ENCODE peak calls at places on chromosomes 3 and 15, in eight cellular contexts. Z is dorsolateral prefrontal cortex, I is HFF-Myc, U is Peyer's patch, K is A549, L is neuronal stem cell, E is HAP-1, N is GM06990. P is an unnamed sample.

GRCh38 chr15:76335851-76336253 is 721 bp upstream of the ISL2 start:
- DNase-seq in N (peak), E (peak), K (peak), L (no peak), U (no peak), Z (no peak), I (no peak), P (no peak)

GRCh38 chr3:58032186-58032585 is 24.0 kb downstream of the FLNB start:
- DNase-seq in U (no peak), I (no peak), N (no peak), Z (no peak), L (no peak), E (no peak), K (no peak), P (no peak)

GRCh38 chr3:171116365-171116764 is 89.8 kb upstream of the SLC2A2 start:
- DNase-seq in N (no peak), Z (no peak), K (no peak), L (no peak), E (no peak), I (peak), U (no peak), P (no peak)

GRCh38 chr3:195195321-195196209 is 75.4 kb downstream of the XXYLT1 start:
- DNase-seq in K (no peak), Z (peak), U (no peak), L (peak), I (no peak), N (no peak), E (peak), P (no peak)

GRCh38 chr3:78941587-78941986 is 826.2 kb downstream of the ROBO1 start:
- DNase-seq in E (no peak), U (no peak), L (no peak), N (no peak), K (peak), Z (no peak), I (peak), P (peak)

GRCh38 chr15:87681054-87681453 is 575.5 kb downstream of the NTRK3 start:
- DNase-seq in L (no peak), Z (no peak), K (no peak), I (no peak), N (no peak), U (no peak), E (no peak), P (no peak)

GRCh38 chr15:89143503-89144162 is 55.4 kb downstream of the ABHD2 start:
- DNase-seq in L (no peak), U (no peak), I (peak), N (peak), E (no peak), K (no peak), Z (no peak), P (no peak)

GRCh38 chr15:70722266-70723123 is 40.9 kb downstream of the UACA start:
- DNase-seq in Z (no peak), U (no peak), K (peak), I (no peak), N (no peak), E (no peak), L (no peak), P (no peak)

GRCh38 chr3:193087336-193087735 is 153.7 kb upstream of the PLAAT1 start:
- DNase-seq in Z (no peak), U (no peak), N (no peak), E (no peak), K (no peak), I (no peak), L (no peak), P (no peak)

GRCh38 chr3:52345521-52346110 is 29.5 kb downstream of the DNAH1 start:
- DNase-seq in N (no peak), E (no peak), I (no peak), L (no peak), U (no peak), Z (no peak), K (no peak), P (no peak)

GRCh38 chr15:41727143-41727542 is 47.1 kb upstream of the MAPKBP1 start:
- DNase-seq in L (no peak), N (no peak), I (no peak), U (no peak), E (no peak), K (no peak), Z (no peak), P (peak)

GRCh38 chr3:179811321-179812095 is 158.7 kb downstream of the USP13 start:
- DNase-seq in Z (peak), U (no peak), L (peak), E (peak), I (peak), K (peak), N (peak), P (peak)

GRCh38 chr15:24861014-24861690 is 93.6 kb upstream of the SNRPN start:
- DNase-seq in I (no peak), Z (no peak), E (no peak), N (no peak), K (no peak), U (no peak), L (no peak), P (no peak)

GRCh38 chr3:143849854-143850549 is 1.7 kb upstream of the SLC9A9 start:
- DNase-seq in N (peak), L (no peak), K (no peak), E (no peak), U (no peak), I (peak), Z (no peak), P (peak)

GRCh38 chr15:57557267-57557666 is 34.4 kb upstream of the MYZAP start:
- DNase-seq in N (no peak), E (no peak), L (no peak), K (no peak), I (no peak), Z (no peak), U (no peak), P (no peak)

GRCh38 chr3:15815696-15816095 is 17.9 kb upstream of the ANKRD28 start:
- DNase-seq in I (peak), Z (no peak), L (no peak), K (peak), E (no peak), N (no peak), U (no peak), P (peak)

GRCh38 chr15:58212909-58213526 is 74.8 kb downstream of the AQP9 start:
- DNase-seq in Z (no peak), N (no peak), E (peak), I (no peak), U (no peak), L (no peak), K (peak), P (no peak)

GRCh38 chr3:159583662-159584061 is 405.0 kb upstream of the IL12A start:
- DNase-seq in U (no peak), Z (no peak), L (no peak), N (no peak), E (no peak), I (no peak), K (no peak), P (peak)

GRCh38 chr3:112004187-112004586 is 5.5 kb downstream of the TAGLN3 start:
- DNase-seq in L (no peak), I (no peak), E (no peak), K (no peak), Z (no peak), U (no peak), N (no peak), P (no peak)

GRCh38 chr15:74032046-74032445 is 37.5 kb downstream of the PML start:
- DNase-seq in U (no peak), K (no peak), E (no peak), L (no peak), I (no peak), Z (no peak), N (no peak), P (no peak)

GRCh38 chr3:121989943-121990342 is 32.1 kb downstream of the ILDR1 start:
- DNase-seq in K (no peak), N (no peak), Z (no peak), L (no peak), E (no peak), I (no peak), U (no peak), P (no peak)

GRCh38 chr3:165883866-165884478 is 46.7 kb upstream of the BCHE start:
- DNase-seq in I (no peak), Z (no peak), N (no peak), K (peak), U (no peak), E (no peak), L (no peak), P (no peak)
- H3K4me3 ChIP-seq in I (no peak), Z (no peak), N (no peak), K (peak), U (no peak), E (peak), L (no peak), P (no peak)

DNA sequence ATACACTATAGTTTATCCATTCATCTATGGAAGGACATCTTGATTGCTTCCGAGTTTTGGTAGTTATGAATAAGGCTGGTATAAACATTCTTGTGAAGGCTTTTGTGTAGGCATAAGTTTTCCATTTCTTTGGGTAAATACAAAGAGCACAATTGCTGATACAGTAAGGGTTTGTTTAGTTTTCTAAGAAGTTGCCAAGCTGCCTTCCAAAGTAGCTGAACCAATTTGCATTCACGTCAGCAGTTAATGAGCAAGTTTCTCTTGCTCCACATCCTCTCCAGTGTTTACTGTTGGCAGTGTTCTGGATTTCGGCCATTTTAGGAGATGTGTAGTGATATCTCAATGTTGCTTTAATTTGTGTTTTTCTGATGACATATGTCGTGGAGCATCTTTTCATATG is 34.2 kb downstream of the GABRA5 start:
- DNase-seq in N (no peak), U (no peak), E (no peak), L (no peak), Z (no peak), K (no peak), I (no peak), P (no peak)
- H3K4me3 ChIP-seq in N (no peak), U (no peak), E (no peak), L (no peak), Z (no peak), K (no peak), I (no peak), P (no peak)

GRCh38 chr15:94266000-94266399 is 34.6 kb downstream of the MCTP2 start:
- DNase-seq in U (no peak), L (no peak), I (no peak), E (no peak), K (no peak), Z (no peak), N (no peak), P (no peak)
- H3K4me3 ChIP-seq in U (no peak), L (no peak), I (no peak), E (no peak), K (no peak), Z (no peak), N (no peak), P (no peak)

GRCh38 chr15:96332854-96333193 is 2.3 kb downstream of the NR2F2 start:
- DNase-seq in E (no peak), I (no peak), Z (no peak), L (no peak), N (no peak), K (no peak), U (no peak), P (no peak)

GRCh38 chr15:96334017-96334704 is 3.7 kb downstream of the NR2F2 start:
- DNase-seq in E (no peak), K (no peak), Z (no peak), U (no peak), N (no peak), I (no peak), L (peak), P (no peak)

GRCh38 chr15:96331942-96332853 is 1.7 kb downstream of the NR2F2 start:
- DNase-seq in L (peak), N (no peak), E (peak), I (no peak), K (no peak), Z (no peak), U (no peak), P (no peak)

GRCh38 chr15:96334705-96335428 is 4.4 kb downstream of the NR2F2 start:
- DNase-seq in K (no peak), L (no peak), U (no peak), I (no peak), N (no peak), E (no peak), Z (no peak), P (no peak)

GRCh38 chr15:96333194-96334016 is 2.9 kb downstream of the NR2F2 start:
- DNase-seq in L (peak), Z (no peak), N (no peak), E (peak), K (no peak), I (no peak), U (no peak), P (no peak)
- H3K4me3 ChIP-seq in L (peak), Z (peak), N (peak), E (peak), K (peak), I (peak), U (peak), P (peak)

GRCh38 chr3:23575697-23576096 is 230.1 kb upstream of the UBE2E1 start:
- DNase-seq in E (no peak), N (no peak), K (no peak), U (no peak), L (no peak), I (no peak), Z (no peak), P (no peak)
- H3K4me3 ChIP-seq in E (no peak), N (no peak), K (no peak), U (no peak), L (no peak), I (no peak), Z (no peak), P (no peak)

GRCh38 chr15:65385868-65386253 is 8.1 kb upstream of the IGDCC3 start:
- DNase-seq in U (no peak), K (no peak), Z (no peak), I (no peak), L (no peak), N (no peak), E (no peak), P (no peak)
- H3K4me3 ChIP-seq in U (peak), K (no peak), Z (peak), I (no peak), L (no peak), N (no peak), E (no peak), P (no peak)

GRCh38 chr15:31350771-31351170 is 24.1 kb downstream of the KLF13 start:
- DNase-seq in K (no peak), L (no peak), U (no peak), N (no peak), I (no peak), Z (no peak), E (no peak), P (no peak)

GRCh38 chr15:31353931-31354330 is 27.3 kb downstream of the KLF13 start:
- DNase-seq in U (no peak), E (no peak), L (no peak), N (no peak), K (no peak), I (no peak), Z (peak), P (no peak)

GRCh38 chr15:31349233-31350141 is 22.9 kb downstream of the KLF13 start:
- DNase-seq in U (no peak), Z (no peak), E (no peak), L (no peak), I (no peak), N (no peak), K (no peak), P (no peak)

GRCh38 chr15:31352283-31352880 is 25.7 kb downstream of the KLF13 start:
- DNase-seq in U (peak), K (no peak), L (no peak), E (no peak), N (no peak), I (no peak), Z (no peak), P (no peak)

DNA sequence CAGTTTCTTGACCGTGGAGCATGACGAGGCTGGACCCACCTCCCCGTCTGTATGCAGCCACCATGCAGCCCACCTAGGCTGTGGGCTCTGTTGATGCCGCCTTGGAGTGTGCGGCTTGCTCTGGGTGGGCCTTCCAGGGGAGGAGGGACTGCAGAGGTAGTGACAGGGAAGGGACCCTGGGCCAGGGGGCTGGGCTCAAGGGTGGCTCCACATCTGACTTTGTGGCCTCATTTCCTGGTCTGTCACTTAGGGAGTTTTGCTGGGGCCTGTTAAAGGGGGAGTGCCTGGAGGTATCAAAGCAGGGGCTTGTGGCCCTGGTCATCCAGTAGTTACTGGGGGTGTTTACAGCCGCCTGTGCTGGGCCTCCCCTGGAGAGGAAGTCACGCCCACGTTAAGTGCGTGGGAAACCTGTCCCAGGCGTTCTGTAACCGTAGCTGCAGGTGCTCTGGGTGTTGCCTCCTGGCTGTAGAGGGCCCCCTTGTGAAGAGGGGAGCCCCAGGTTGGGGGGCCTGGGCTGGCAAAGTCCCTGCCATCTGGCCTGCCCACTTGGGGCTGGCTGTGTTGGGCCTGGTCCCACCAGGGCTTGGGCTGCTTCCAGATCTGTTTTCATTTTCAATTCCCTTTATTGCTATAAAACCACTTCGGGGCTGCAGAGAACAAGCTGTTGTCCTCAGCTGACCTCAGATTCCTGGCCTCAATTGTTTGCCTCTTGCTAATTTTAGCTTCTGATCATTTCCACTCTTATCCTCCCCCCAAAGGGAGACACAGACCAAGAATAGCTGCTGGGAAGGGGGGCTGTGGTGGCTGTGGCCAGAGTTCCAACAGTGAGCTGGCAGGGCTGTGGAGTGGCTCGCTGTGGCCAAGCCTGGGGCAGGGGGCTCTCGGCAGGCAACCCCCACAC is 26.5 kb downstream of the KLF13 start:
- DNase-seq in L (no peak), K (no peak), E (peak), Z (peak), U (peak), I (no peak), N (peak), P (peak)
- H3K4me3 ChIP-seq in L (no peak), K (no peak), E (no peak), Z (peak), U (no peak), I (no peak), N (peak), P (peak)

DNA sequence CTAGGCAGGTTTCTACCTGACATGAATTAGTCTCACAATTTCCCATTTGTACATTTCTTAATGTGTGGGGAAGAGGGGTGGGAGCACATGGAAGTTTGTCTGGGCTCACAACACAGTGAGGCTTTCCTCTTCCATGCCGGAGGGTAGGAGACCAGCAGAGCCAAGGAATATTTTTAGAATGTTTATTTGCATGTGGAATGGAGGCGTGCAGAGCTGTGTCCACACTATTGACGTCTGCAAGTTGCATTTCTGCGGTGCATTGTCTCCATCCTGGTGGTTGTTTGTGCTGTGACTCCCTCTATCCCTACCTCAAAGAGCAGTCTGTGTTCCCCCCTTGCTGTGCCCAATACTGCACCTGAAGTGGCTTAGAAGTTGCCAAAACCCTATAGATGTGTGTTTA is 103.1 kb upstream of the LRTM1 start:
- DNase-seq in E (no peak), I (no peak), Z (no peak), U (no peak), N (no peak), L (no peak), K (no peak), P (no peak)
- H3K4me3 ChIP-seq in E (no peak), I (no peak), Z (no peak), U (no peak), N (no peak), L (no peak), K (no peak), P (no peak)

DNA sequence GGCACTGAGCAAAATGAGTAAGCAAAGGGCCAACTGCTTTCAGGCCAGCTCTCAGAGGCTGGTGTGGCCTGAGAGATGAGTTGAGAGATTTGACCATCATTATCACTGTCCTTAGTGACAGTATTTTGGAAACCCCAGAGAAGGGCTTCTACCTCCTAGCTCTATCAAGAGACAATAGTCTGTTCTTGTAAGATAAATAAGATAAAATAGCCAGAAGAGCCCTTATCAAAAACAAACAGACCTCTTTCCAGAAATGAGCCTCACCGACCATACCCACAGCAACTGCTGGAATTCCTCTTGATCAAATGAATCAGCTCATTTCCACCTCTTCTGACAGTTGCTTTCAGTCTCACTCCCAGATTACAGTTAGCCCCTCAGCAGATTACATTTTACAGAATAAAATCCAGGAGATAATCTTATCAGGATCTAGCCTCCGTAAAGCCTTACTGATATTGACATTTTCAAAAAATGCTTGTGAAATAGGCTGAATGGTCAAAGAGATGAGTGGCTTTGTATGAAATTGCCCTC is 4.5 kb downstream of the HDC start:
- DNase-seq in K (no peak), E (no peak), Z (no peak), I (no peak), U (no peak), N (no peak), L (no peak), P (no peak)
- H3K4me3 ChIP-seq in K (no peak), E (no peak), Z (no peak), I (no peak), U (no peak), N (no peak), L (no peak), P (no peak)

GRCh38 chr3:44764248-44764647 is 2.7 kb downstream of the KIF15 start:
- DNase-seq in Z (no peak), U (no peak), K (no peak), E (no peak), I (no peak), L (no peak), N (no peak), P (no peak)

GRCh38 chr3:44761347-44762169 is at the start of the genes KIAA1143 and KIF15:
- DNase-seq in L (peak), U (peak), Z (peak), I (peak), E (peak), K (peak), N (peak), P (peak)

GRCh38 chr3:44762690-44763089 is 1.1 kb downstream of the KIF15 start:
- DNase-seq in U (no peak), Z (no peak), L (no peak), K (no peak), I (no peak), E (no peak), N (no peak), P (no peak)

DNA sequence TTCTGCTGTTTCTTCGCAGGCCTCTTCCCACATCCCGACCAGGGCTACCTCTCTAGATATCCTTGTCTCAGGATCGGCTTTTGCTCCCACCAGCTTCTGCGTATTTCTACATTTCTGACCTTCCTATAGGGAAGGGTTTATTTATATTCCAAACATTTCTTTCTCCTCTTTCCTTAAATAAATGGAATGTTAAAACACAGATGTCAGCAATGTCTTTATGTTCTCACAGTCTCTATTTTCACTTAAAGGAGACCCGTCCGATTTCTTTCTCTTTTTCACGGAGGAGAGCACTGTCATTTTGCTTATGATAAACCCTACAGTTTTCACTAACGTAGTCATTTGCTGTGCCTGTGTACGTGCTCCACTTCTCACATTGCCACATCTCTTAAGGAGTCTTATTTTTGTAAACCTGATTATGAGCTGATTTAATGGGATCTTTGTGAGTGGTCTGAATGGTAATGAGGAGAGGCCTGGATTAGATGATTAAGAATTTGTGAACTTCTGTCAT is 630 bp downstream of the KIF15 start:
- DNase-seq in N (no peak), Z (no peak), E (no peak), I (no peak), L (no peak), K (no peak), U (no peak), P (no peak)
- H3K4me3 ChIP-seq in N (peak), Z (peak), E (peak), I (peak), L (peak), K (peak), U (peak), P (peak)

P was measured in AG04449.